ENCODE peak calls at places on chromosomes 1 and 21, in four cellular contexts. Q is activated T-cell treated with anti-CD3 and anti-CD28 coated beads for 1 hour; C is astrocyte of the cerebellum; Y is activated T-helper 1 cell treated with anti-CD3 and anti-CD28 coated beads, Interleukin-12 subunit alpha, Interleukin-12 subunit beta, Interleukin-2, Interleukin-4 antibody, amounts not matched to agents 30 ng/mL and 10 ng/mL and 1 ng/mL, durations not matched to agents 14 hours and 24 hours and 36 hours. X is an unnamed sample.

GRCh38 chr1:23376890-23377811 is 7.5 kb upstream of the ZNF436 start:
- DNase-seq in Q (no peak), C (peak), Y (no peak), X (no peak)

GRCh38 chr1:54122131-54122751 is 30.6 kb downstream of the CDCP2 start:
- DNase-seq in Q (no peak), C (no peak), Y (no peak), X (no peak)

GRCh38 chr1:177172866-177173265 is 2.1 kb downstream of the BRINP2 start:
- DNase-seq in Q (no peak), C (no peak), Y (no peak), X (no peak)

GRCh38 chr1:6578624-6579373 is 995 bp upstream of the ZBTB48 start:
- DNase-seq in Q (no peak), C (no peak), Y (no peak), X (no peak)

GRCh38 chr1:8090241-8090702 is 64.2 kb upstream of the ERRFI1 start:
- DNase-seq in Q (no peak), C (peak), Y (no peak), X (no peak)

GRCh38 chr21:21210552-21210951 is 212.3 kb downstream of the NCAM2 start:
- DNase-seq in Q (no peak), C (no peak), Y (no peak), X (no peak)

GRCh38 chr1:202034683-202035462 is 24.5 kb downstream of the ELF3 start:
- DNase-seq in Q (no peak), C (peak), Y (no peak), X (no peak)

GRCh38 chr1:45326627-45327591 is at the start of gene HPDL:
- DNase-seq in Q (peak), C (no peak), Y (peak), X (peak)

GRCh38 chr1:205518616-205519540 is 14.4 kb downstream of the CDK18 start:
- DNase-seq in Q (no peak), C (no peak), Y (no peak), X (peak)

X was measured in Ammon's horn.